ENCODE peak calls at places on chromosomes 5 and 9, in seven cellular contexts. One of them, this sample, is unnamed.

GRCh38 chr9:112360047-112360804 is 19.7 kb upstream of the HSDL2 start:
- DNase-seq in sigmoid colon: no peak
- DNase-seq in left ventricle myocardium inferior: no peak
- DNase-seq in foreskin fibroblast: peak; percentile 68
- DNase-seq in gastrocnemius medialis: no peak
- DNase-seq in pancreas: no peak
- DNase-seq in astrocyte of the spinal cord: peak; percentile 59
- DNase-seq in this sample: no peak

GRCh38 chr9:70491798-70492736 is 77.6 kb upstream of the KLF9 start:
- DNase-seq in foreskin fibroblast: no peak
- DNase-seq in sigmoid colon: no peak
- DNase-seq in gastrocnemius medialis: no peak
- DNase-seq in astrocyte of the spinal cord: no peak
- DNase-seq in pancreas: no peak
- DNase-seq in left ventricle myocardium inferior: no peak
- DNase-seq in this sample: no peak

GRCh38 chr9:95284152-95284551 is 33.4 kb downstream of the FANCC start:
- DNase-seq in pancreas: no peak
- DNase-seq in gastrocnemius medialis: no peak
- DNase-seq in sigmoid colon: no peak
- DNase-seq in left ventricle myocardium inferior: no peak
- DNase-seq in foreskin fibroblast: peak; percentile 67
- DNase-seq in astrocyte of the spinal cord: no peak
- DNase-seq in this sample: no peak

GRCh38 chr5:118548761-118549160 is 439.6 kb downstream of the DTWD2 start:
- DNase-seq in astrocyte of the spinal cord: peak; percentile 52
- DNase-seq in left ventricle myocardium inferior: no peak
- DNase-seq in sigmoid colon: no peak
- DNase-seq in foreskin fibroblast: peak; percentile 93
- DNase-seq in pancreas: no peak
- DNase-seq in gastrocnemius medialis: no peak
- DNase-seq in this sample: no peak

GRCh38 chr5:147037517-147038205 is 159.1 kb upstream of the PPP2R2B start:
- DNase-seq in left ventricle myocardium inferior: no peak
- DNase-seq in sigmoid colon: no peak
- DNase-seq in pancreas: no peak
- DNase-seq in foreskin fibroblast: peak; percentile 9
- DNase-seq in astrocyte of the spinal cord: peak; percentile 81
- DNase-seq in gastrocnemius medialis: no peak
- DNase-seq in this sample: no peak

GRCh38 chr9:71819115-71819739 is 50.9 kb upstream of the CEMIP2 start:
- DNase-seq in gastrocnemius medialis: no peak
- DNase-seq in pancreas: no peak
- DNase-seq in sigmoid colon: no peak
- DNase-seq in foreskin fibroblast: peak; percentile 67
- DNase-seq in astrocyte of the spinal cord: peak; percentile 30
- DNase-seq in left ventricle myocardium inferior: no peak
- DNase-seq in this sample: no peak

GRCh38 chr9:73151653-73152382 is at the start of gene ANXA1:
- DNase-seq in sigmoid colon: no peak
- DNase-seq in gastrocnemius medialis: no peak
- DNase-seq in foreskin fibroblast: peak; percentile 87
- DNase-seq in astrocyte of the spinal cord: peak; percentile 93
- DNase-seq in left ventricle myocardium inferior: no peak
- DNase-seq in pancreas: no peak
- DNase-seq in this sample: no peak

GRCh38 chr9:16321461-16322119 is 548.9 kb downstream of the BNC2 start:
- DNase-seq in sigmoid colon: peak; percentile 55
- DNase-seq in pancreas: no peak
- DNase-seq in foreskin fibroblast: peak; percentile 77
- DNase-seq in gastrocnemius medialis: no peak
- DNase-seq in left ventricle myocardium inferior: no peak
- DNase-seq in astrocyte of the spinal cord: peak; percentile 60
- DNase-seq in this sample: no peak

GRCh38 chr5:61598140-61598539 is 266.1 kb downstream of the ZSWIM6 start:
- DNase-seq in left ventricle myocardium inferior: no peak
- DNase-seq in astrocyte of the spinal cord: no peak
- DNase-seq in gastrocnemius medialis: no peak
- DNase-seq in foreskin fibroblast: no peak
- DNase-seq in sigmoid colon: no peak
- DNase-seq in pancreas: no peak
- DNase-seq in this sample: no peak

GRCh38 chr5:98372351-98372750 is 401.1 kb upstream of the RGMB start:
- DNase-seq in gastrocnemius medialis: no peak
- DNase-seq in foreskin fibroblast: peak; percentile 29
- DNase-seq in astrocyte of the spinal cord: no peak
- DNase-seq in left ventricle myocardium inferior: no peak
- DNase-seq in sigmoid colon: no peak
- DNase-seq in pancreas: no peak
- DNase-seq in this sample: no peak

GRCh38 chr9:129026442-129027223 is 1.5 kb downstream of the SH3GLB2 start:
- DNase-seq in pancreas: peak; percentile 75
- DNase-seq in foreskin fibroblast: peak; percentile 54
- DNase-seq in sigmoid colon: no peak
- DNase-seq in left ventricle myocardium inferior: no peak
- DNase-seq in astrocyte of the spinal cord: peak; percentile 27
- DNase-seq in gastrocnemius medialis: no peak
- DNase-seq in this sample: no peak

GRCh38 chr5:160520609-160521391 is 99.1 kb downstream of the PTTG1 start:
- DNase-seq in left ventricle myocardium inferior: no peak
- DNase-seq in foreskin fibroblast: no peak
- DNase-seq in gastrocnemius medialis: no peak
- DNase-seq in astrocyte of the spinal cord: no peak
- DNase-seq in pancreas: no peak
- DNase-seq in sigmoid colon: no peak
- DNase-seq in this sample: no peak

GRCh38 chr5:75885849-75886596 is 168.8 kb upstream of the POC5 start:
- DNase-seq in sigmoid colon: no peak
- DNase-seq in gastrocnemius medialis: no peak
- DNase-seq in foreskin fibroblast: no peak
- DNase-seq in astrocyte of the spinal cord: no peak
- DNase-seq in left ventricle myocardium inferior: no peak
- DNase-seq in pancreas: no peak
- DNase-seq in this sample: no peak

GRCh38 chr9:86624616-86625015 is 270.4 kb upstream of the TUT7 start:
- DNase-seq in astrocyte of the spinal cord: no peak
- DNase-seq in sigmoid colon: no peak
- DNase-seq in pancreas: no peak
- DNase-seq in gastrocnemius medialis: no peak
- DNase-seq in left ventricle myocardium inferior: no peak
- DNase-seq in foreskin fibroblast: no peak
- DNase-seq in this sample: no peak

GRCh38 chr9:84139296-84140100 is 158.9 kb downstream of the RMI1 start:
- DNase-seq in left ventricle myocardium inferior: no peak
- DNase-seq in pancreas: no peak
- DNase-seq in sigmoid colon: no peak
- DNase-seq in astrocyte of the spinal cord: peak; percentile 80
- DNase-seq in gastrocnemius medialis: no peak
- DNase-seq in foreskin fibroblast: peak; percentile 70
- DNase-seq in this sample: peak; percentile 42

GRCh38 chr9:138006576-138007233 is 129.1 kb downstream of the CACNA1B start:
- DNase-seq in pancreas: no peak
- DNase-seq in sigmoid colon: peak; percentile 40
- DNase-seq in left ventricle myocardium inferior: no peak
- DNase-seq in astrocyte of the spinal cord: no peak
- DNase-seq in gastrocnemius medialis: no peak
- DNase-seq in foreskin fibroblast: no peak
- DNase-seq in this sample: no peak

GRCh38 chr5:67887648-67888047 is 327.9 kb upstream of the PIK3R1 start:
- DNase-seq in left ventricle myocardium inferior: no peak
- DNase-seq in astrocyte of the spinal cord: no peak
- DNase-seq in gastrocnemius medialis: no peak
- DNase-seq in foreskin fibroblast: no peak
- DNase-seq in pancreas: no peak
- DNase-seq in sigmoid colon: no peak
- DNase-seq in this sample: no peak

GRCh38 chr5:149853701-149854100 is 90.9 kb downstream of the PDE6A start:
- DNase-seq in pancreas: no peak
- DNase-seq in sigmoid colon: no peak
- DNase-seq in gastrocnemius medialis: no peak
- DNase-seq in left ventricle myocardium inferior: no peak
- DNase-seq in astrocyte of the spinal cord: no peak
- DNase-seq in foreskin fibroblast: no peak
- DNase-seq in this sample: no peak

GRCh38 chr9:136644593-136645342 is 17.9 kb upstream of the EGFL7 start:
- DNase-seq in left ventricle myocardium inferior: peak; percentile 80
- DNase-seq in astrocyte of the spinal cord: no peak
- DNase-seq in pancreas: peak; percentile 90
- DNase-seq in foreskin fibroblast: peak; percentile 57
- DNase-seq in sigmoid colon: peak; percentile 85
- DNase-seq in gastrocnemius medialis: peak; percentile 56
- DNase-seq in this sample: no peak

GRCh38 chr9:99257723-99258364 is 35.8 kb downstream of the SEC61B start:
- DNase-seq in left ventricle myocardium inferior: no peak
- DNase-seq in gastrocnemius medialis: peak; percentile 95
- DNase-seq in sigmoid colon: no peak
- DNase-seq in astrocyte of the spinal cord: no peak
- DNase-seq in foreskin fibroblast: no peak
- DNase-seq in pancreas: no peak
- DNase-seq in this sample: no peak

DNA sequence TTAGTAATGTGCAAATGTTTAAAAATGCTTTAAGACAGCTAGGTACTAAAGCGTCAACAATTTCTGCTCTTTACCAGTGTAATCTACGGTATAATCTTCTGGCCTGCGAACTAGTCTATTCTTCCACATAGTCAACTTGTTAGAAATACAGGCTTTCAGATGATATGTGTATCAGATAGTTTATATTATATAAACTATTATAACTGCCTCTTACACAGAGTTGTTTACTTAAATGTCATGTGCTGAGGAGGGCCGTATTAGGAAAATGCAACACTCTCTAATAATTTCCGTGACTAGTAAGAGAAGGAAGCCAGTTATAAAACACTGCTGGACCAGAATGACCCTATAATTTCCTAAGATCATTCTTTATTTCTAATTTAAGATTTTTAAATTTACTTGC is 63.6 kb downstream of the WDR41 start:
- DNase-seq in gastrocnemius medialis: no peak
- DNase-seq in left ventricle myocardium inferior: no peak
- DNase-seq in sigmoid colon: no peak
- DNase-seq in pancreas: no peak
- DNase-seq in foreskin fibroblast: no peak
- DNase-seq in astrocyte of the spinal cord: no peak
- DNase-seq in this sample: no peak
- H3K4me3 ChIP-seq in gastrocnemius medialis: no peak overlapping the region
- H3K4me3 ChIP-seq in left ventricle myocardium inferior: no peak overlapping the region
- H3K4me3 ChIP-seq in sigmoid colon: peak overlapping the region; percentile 10
- H3K4me3 ChIP-seq in pancreas: no peak overlapping the region
- H3K4me3 ChIP-seq in foreskin fibroblast: no peak overlapping the region
- H3K4me3 ChIP-seq in astrocyte of the spinal cord: no peak overlapping the region
- H3K4me3 ChIP-seq in this sample: no peak overlapping the region

DNA sequence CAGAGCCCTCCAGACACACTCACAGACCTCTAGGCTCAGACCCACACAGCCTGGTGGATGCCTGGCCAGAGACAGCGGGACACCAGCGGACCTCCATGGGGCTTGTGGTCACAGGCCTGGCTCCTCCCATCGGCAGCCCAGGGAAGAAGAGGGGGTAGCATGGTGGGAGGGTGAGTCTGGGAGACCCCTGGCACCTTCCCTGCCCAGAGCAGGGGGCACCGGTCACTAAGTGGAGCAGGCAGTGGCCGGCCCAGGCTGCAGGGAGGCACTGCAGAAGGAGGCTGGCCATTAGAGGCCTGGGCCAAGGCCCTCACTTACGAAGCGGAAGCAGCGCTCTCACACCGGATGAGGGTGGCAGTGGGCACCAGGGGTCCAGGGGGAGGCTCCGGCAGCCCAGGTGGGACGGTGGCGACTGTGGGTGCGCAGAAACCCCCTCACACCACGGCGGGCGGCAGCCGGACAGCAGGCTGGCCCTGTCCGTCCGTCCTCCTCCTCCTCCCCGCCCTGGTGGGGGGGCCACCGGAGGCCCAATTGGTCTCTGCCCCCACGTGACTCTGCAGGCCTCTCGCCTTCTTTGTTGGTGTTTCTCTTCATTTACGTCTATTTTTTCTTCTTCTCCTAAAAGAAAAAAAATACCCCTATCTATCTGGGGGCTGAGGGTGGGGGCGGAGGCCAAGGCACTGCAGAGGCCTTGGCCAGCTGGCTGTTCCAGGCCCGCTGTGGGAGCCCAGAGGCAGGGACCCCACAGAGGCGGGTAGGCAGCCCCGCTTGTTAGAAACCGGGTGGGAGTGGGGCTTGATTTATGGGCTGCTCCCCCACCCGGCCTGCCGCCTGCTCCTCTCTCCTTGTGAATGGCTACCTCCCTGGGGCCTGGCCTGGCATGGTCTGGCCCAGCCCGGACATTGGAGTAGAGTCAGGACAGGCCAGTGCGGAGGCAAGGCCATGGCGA is at the start of gene NR5A1:
- DNase-seq in pancreas: no peak
- DNase-seq in foreskin fibroblast: no peak
- DNase-seq in left ventricle myocardium inferior: no peak
- DNase-seq in astrocyte of the spinal cord: no peak
- DNase-seq in gastrocnemius medialis: no peak
- DNase-seq in sigmoid colon: no peak
- DNase-seq in this sample: no peak
- TF ChIP-seq CTCF in pancreas: no peak
- TF ChIP-seq CTCF in foreskin fibroblast: no peak
- TF ChIP-seq CTCF in left ventricle myocardium inferior: no peak
- TF ChIP-seq CTCF in astrocyte of the spinal cord: no peak
- TF ChIP-seq CTCF in gastrocnemius medialis: no peak
- TF ChIP-seq CTCF in sigmoid colon: no peak
- TF ChIP-seq CTCF in this sample: no peak

GRCh38 chr9:127977877-127978647 is 2.7 kb downstream of the EEIG1 start:
- DNase-seq in foreskin fibroblast: peak; percentile 86
- DNase-seq in astrocyte of the spinal cord: peak; percentile 68
- DNase-seq in left ventricle myocardium inferior: peak; percentile 70
- DNase-seq in pancreas: peak; percentile 63
- DNase-seq in gastrocnemius medialis: no peak
- DNase-seq in sigmoid colon: peak; percentile 87
- DNase-seq in this sample: no peak
- H3K4me3 ChIP-seq in foreskin fibroblast: peak overlapping the region; percentile 90
- H3K4me3 ChIP-seq in astrocyte of the spinal cord: peak overlapping the region; percentile 17
- H3K4me3 ChIP-seq in left ventricle myocardium inferior: peak overlapping the region; percentile 91
- H3K4me3 ChIP-seq in pancreas: peak overlapping the region; percentile 69
- H3K4me3 ChIP-seq in gastrocnemius medialis: no peak overlapping the region
- H3K4me3 ChIP-seq in sigmoid colon: peak overlapping the region; percentile 96
- H3K4me3 ChIP-seq in this sample: peak overlapping the region; percentile 82

GRCh38 chr9:124395826-124396225 is 19.4 kb downstream of the PSMB7 start:
- DNase-seq in left ventricle myocardium inferior: no peak
- DNase-seq in sigmoid colon: no peak
- DNase-seq in astrocyte of the spinal cord: no peak
- DNase-seq in pancreas: no peak
- DNase-seq in gastrocnemius medialis: no peak
- DNase-seq in foreskin fibroblast: no peak
- DNase-seq in this sample: no peak

GRCh38 chr9:124394167-124394566 is 21.1 kb downstream of the PSMB7 start:
- DNase-seq in foreskin fibroblast: peak; percentile 28
- DNase-seq in sigmoid colon: no peak
- DNase-seq in gastrocnemius medialis: no peak
- DNase-seq in astrocyte of the spinal cord: no peak
- DNase-seq in pancreas: no peak
- DNase-seq in left ventricle myocardium inferior: no peak
- DNase-seq in this sample: no peak

GRCh38 chr9:124392254-124392653 is 23.0 kb downstream of the PSMB7 start:
- DNase-seq in foreskin fibroblast: no peak
- DNase-seq in gastrocnemius medialis: no peak
- DNase-seq in pancreas: no peak
- DNase-seq in astrocyte of the spinal cord: no peak
- DNase-seq in sigmoid colon: no peak
- DNase-seq in left ventricle myocardium inferior: peak; percentile 26
- DNase-seq in this sample: no peak

GRCh38 chr9:124392855-124393460 is 22.3 kb downstream of the PSMB7 start:
- DNase-seq in sigmoid colon: no peak
- DNase-seq in pancreas: no peak
- DNase-seq in foreskin fibroblast: peak; percentile 96
- DNase-seq in astrocyte of the spinal cord: peak; percentile 85
- DNase-seq in left ventricle myocardium inferior: no peak
- DNase-seq in gastrocnemius medialis: no peak
- DNase-seq in this sample: peak; percentile 63

GRCh38 chr9:124394596-124394995 is 20.6 kb downstream of the PSMB7 start:
- DNase-seq in left ventricle myocardium inferior: no peak
- DNase-seq in astrocyte of the spinal cord: no peak
- DNase-seq in foreskin fibroblast: peak; percentile 34
- DNase-seq in sigmoid colon: no peak
- DNase-seq in pancreas: no peak
- DNase-seq in gastrocnemius medialis: no peak
- DNase-seq in this sample: no peak
- TF ChIP-seq CTCF in left ventricle myocardium inferior: no peak
- TF ChIP-seq CTCF in astrocyte of the spinal cord: no peak
- TF ChIP-seq CTCF in foreskin fibroblast: no peak
- TF ChIP-seq CTCF in sigmoid colon: no peak
- TF ChIP-seq CTCF in pancreas: no peak
- TF ChIP-seq CTCF in gastrocnemius medialis: no peak
- TF ChIP-seq CTCF in this sample: no peak